ENCODE peak calls at places on chromosomes 4 and X, in eight cellular contexts. I, Q, Z, B, Y, X, U and E are unnamed samples.

GRCh38 chr4:80361329-80361900 is 25.9 kb downstream of the CFAP299 start:
- DNase-seq in Q (no peak), B (no peak), X (no peak), I (no peak), Z (no peak), Y (no peak), U (no peak), E (no peak)

GRCh38 chr4:123599061-123599919 is 202.7 kb downstream of the SPRY1 start:
- DNase-seq in I (no peak), Z (no peak), B (no peak), Q (no peak), Y (no peak), X (no peak), U (no peak), E (no peak)

GRCh38 chr4:173176010-173176409 is 7.4 kb downstream of the GALNT7 start:
- DNase-seq in U (no peak), B (no peak), Q (no peak), Z (no peak), I (no peak), X (no peak), Y (no peak), E (no peak)

GRCh38 chr4:145663194-145663593 is 16.8 kb upstream of the C4orf51 start:
- DNase-seq in U (no peak), Y (no peak), I (no peak), Z (no peak), Q (no peak), X (no peak), B (no peak), E (no peak)

GRCh38 chr4:183438458-183439113 is 5.8 kb upstream of the CDKN2AIP start:
- DNase-seq in B (no peak), Q (no peak), X (no peak), Y (no peak), U (no peak), Z (no peak), I (no peak), E (no peak)

GRCh38 chr4:101025755-101026154 is 321.6 kb downstream of the PPP3CA start:
- DNase-seq in X (no peak), Z (no peak), I (no peak), B (no peak), Y (no peak), U (no peak), Q (no peak), E (no peak)

GRCh38 chrX:12977761-12978204 is 2.9 kb downstream of the TMSB4X start:
- DNase-seq in Q (no peak), I (no peak), X (no peak), Y (no peak), Z (no peak), U (no peak), B (no peak), E (no peak)

GRCh38 chrX:119041175-119041574 is 31.6 kb upstream of the CT47C1 start:
- DNase-seq in U (no peak), Z (no peak), I (no peak), X (no peak), B (no peak), Q (peak), Y (peak), E (no peak)

GRCh38 chrX:81286608-81287007 is 84.7 kb downstream of the SH3BGRL start:
- DNase-seq in Z (no peak), X (no peak), Q (no peak), U (no peak), B (no peak), Y (no peak), I (no peak), E (no peak)

GRCh38 chr4:98468744-98469143 is 189.7 kb downstream of the TSPAN5 start:
- DNase-seq in X (no peak), I (no peak), U (no peak), Y (no peak), Z (no peak), B (no peak), Q (no peak), E (no peak)

GRCh38 chr4:5554376-5554775 is 154.0 kb downstream of the EVC2 start:
- DNase-seq in B (no peak), X (no peak), Z (no peak), Q (no peak), I (no peak), U (no peak), Y (no peak), E (no peak)

GRCh38 chr4:128155231-128155855 is 94.2 kb downstream of the LARP1B start:
- DNase-seq in I (no peak), X (no peak), Z (no peak), U (no peak), B (no peak), Y (no peak), Q (no peak), E (no peak)

GRCh38 chr4:183370786-183371185 is 48.6 kb upstream of the CLDN24 start:
- DNase-seq in X (no peak), B (no peak), Z (no peak), U (no peak), Y (peak), I (no peak), Q (no peak), E (no peak)

GRCh38 chrX:19283597-19284339 is 60.0 kb upstream of the PDHA1 start:
- DNase-seq in B (no peak), Q (no peak), U (no peak), I (no peak), X (no peak), Z (no peak), Y (no peak), E (no peak)

GRCh38 chr4:2907706-2908293 is 55.4 kb downstream of the NOP14 start:
- DNase-seq in B (no peak), U (no peak), Z (no peak), Y (no peak), I (no peak), X (no peak), Q (no peak), E (no peak)

GRCh38 chr4:77001907-77002306 is 52.4 kb downstream of the SEPTIN11 start:
- DNase-seq in Z (no peak), Q (no peak), X (no peak), Y (no peak), U (no peak), B (no peak), I (no peak), E (no peak)

GRCh38 chrX:94178145-94178790 is 504.3 kb downstream of the FAM133A start:
- DNase-seq in I (no peak), Z (no peak), B (no peak), U (no peak), X (no peak), Q (no peak), Y (no peak), E (no peak)

GRCh38 chr4:76874176-76874575 is 23.8 kb downstream of the SOWAHB start:
- DNase-seq in X (no peak), Y (no peak), Q (no peak), I (no peak), U (no peak), B (no peak), Z (no peak), E (no peak)